ENCODE peak calls at places on chromosomes 11 and 22, in five cellular contexts. S is GM23248, L is IMR-90, A is mesenchymal stem cell, R is neuronal stem cell. J is an unnamed sample.

GRCh38 chr11:111930472-111930871 is 6.7 kb upstream of the DIXDC1 start:
- DNase-seq in A (no peak), S (no peak), L (no peak), R (no peak), J (no peak)

GRCh38 chr11:9170450-9170849 is 79.1 kb upstream of the SCUBE2 start:
- DNase-seq in S (peak), R (no peak), L (peak), A (peak), J (peak)

GRCh38 chr11:107916671-107917241 is 11.5 kb upstream of the RAB39A start:
- DNase-seq in S (peak), R (no peak), A (no peak), L (no peak), J (peak)

GRCh38 chr11:58133329-58134076 is 8.2 kb upstream of the OR9I1 start:
- DNase-seq in L (no peak), R (no peak), A (no peak), S (no peak), J (peak)

GRCh38 chr11:81494431-81494830 is 1239.2 kb downstream of the FAM181B start:
- DNase-seq in L (no peak), R (no peak), S (no peak), A (no peak), J (no peak)

GRCh38 chr11:1410366-1411291 is 20.9 kb downstream of the BRSK2 start:
- DNase-seq in S (no peak), L (no peak), A (no peak), R (peak), J (peak)

GRCh38 chr11:58916637-58917036 is 22.7 kb upstream of the GLYATL1 start:
- DNase-seq in A (no peak), L (no peak), R (no peak), S (no peak), J (no peak)

GRCh38 chr11:19394525-19395016 is 153.8 kb upstream of the E2F8 start:
- DNase-seq in R (no peak), A (no peak), L (no peak), S (no peak), J (no peak)

GRCh38 chr11:35579557-35580396 is 38.5 kb upstream of the FJX1 start:
- DNase-seq in L (peak), R (no peak), S (peak), A (peak), J (peak)

GRCh38 chr11:67648796-67649613 is 1.5 kb downstream of the ACY3 start:
- DNase-seq in S (no peak), R (no peak), A (no peak), L (no peak), J (no peak)

GRCh38 chr11:20564811-20565210 is 34.6 kb upstream of the SLC6A5 start:
- DNase-seq in S (no peak), R (no peak), L (no peak), A (no peak), J (no peak)

DNA sequence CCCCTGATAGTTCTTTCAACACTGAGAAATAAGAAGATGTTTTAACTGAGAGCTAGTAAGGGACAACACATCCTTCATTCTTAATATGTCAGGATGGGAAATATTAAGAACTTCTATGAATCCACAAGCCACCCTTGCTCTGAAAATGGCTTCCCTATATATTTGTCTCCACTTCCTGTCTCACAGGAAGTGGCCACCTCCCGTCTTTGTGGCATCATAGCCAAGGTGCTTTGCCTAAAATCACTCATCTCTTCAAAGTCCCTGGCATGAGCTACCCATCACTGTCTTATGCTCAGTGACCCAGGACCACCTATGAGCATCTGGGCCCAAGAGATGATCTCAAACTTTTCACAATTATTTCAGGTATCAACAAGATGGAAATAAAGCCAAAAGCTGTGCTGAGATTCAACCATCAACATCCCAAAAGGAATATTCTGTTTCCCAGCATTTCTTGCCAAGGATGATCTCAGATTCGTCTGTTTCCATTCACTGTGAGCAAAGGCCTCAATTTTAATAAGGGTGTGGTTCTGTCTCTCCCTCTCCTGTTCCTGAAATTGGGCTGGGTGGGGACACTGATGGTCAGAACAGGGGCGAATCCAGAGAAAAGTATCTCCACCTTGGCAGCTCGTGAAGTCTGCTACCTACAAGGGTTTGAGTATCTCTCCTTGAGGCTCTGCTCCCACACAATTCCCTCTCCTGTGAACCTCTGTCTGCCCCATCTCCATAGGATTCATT is 493.8 kb downstream of the MN1 start:
- DNase-seq in S (no peak), A (no peak), R (no peak), L (no peak), J (no peak)
- H2AFZ ChIP-seq in S (peak), A (no peak), R (no peak), L (no peak), J (no peak)

GRCh38 chr22:44677299-44678244 is 24.4 kb upstream of the PRR5 start:
- DNase-seq in A (no peak), S (no peak), L (no peak), R (no peak), J (no peak)
- H2AFZ ChIP-seq in A (no peak), S (no peak), L (peak), R (no peak), J (no peak)

DNA sequence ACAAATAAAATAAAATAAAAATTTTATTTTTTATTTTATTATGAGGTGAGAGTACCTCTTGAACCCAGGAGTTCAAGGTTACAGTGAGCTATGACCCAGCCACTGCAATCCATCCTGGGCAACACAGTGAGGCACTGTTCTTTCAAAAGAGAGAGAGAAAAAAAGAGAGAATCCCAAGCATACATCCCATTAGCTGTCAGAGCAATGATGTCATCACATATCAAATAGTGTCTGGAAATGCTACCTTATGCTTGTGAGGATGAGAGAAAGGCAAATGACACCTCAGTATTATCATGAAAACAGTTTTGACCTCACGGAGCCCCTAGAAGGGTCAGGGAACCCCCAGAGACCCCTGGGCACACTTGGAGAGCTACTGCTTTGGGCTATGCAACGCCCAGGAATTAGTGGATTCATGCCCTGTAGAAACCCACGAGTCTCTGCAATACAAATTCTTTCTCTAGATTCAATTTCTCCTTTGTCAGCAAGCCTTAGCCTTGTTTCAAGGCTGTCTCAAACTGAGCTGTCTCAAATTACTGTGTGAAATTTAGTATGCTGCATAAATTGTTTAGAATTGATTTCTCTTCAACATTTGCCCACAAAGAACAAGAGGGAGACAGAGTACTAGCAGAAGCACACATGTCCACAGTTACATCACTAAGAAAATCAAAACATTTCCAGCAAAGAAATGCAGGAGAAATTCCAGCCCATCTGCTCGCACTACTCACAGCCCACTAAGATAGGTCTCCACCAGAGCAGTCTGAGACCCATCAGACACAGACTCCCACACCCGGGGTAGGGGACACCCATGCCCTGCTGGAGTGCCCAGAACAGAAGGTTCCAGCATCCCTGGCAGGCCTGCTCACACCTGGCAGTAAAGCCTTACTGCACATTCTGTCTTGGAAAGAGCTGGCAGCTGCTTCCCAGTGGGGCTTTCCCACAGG is 18.1 kb downstream of the DGCR2 start:
- DNase-seq in L (peak), R (no peak), A (peak), S (peak), J (no peak)
- H2AFZ ChIP-seq in L (no peak), R (no peak), A (no peak), S (no peak), J (no peak)

GRCh38 chr11:12110714-12111481 is 508 bp downstream of the MICAL2 start:
- DNase-seq in S (peak), L (no peak), A (peak), R (peak), J (no peak)
- H2AFZ ChIP-seq in S (peak), L (peak), A (peak), R (peak), J (peak)

GRCh38 chr11:121250843-121251242 is 41.7 kb upstream of the SC5D start:
- DNase-seq in S (peak), L (no peak), A (no peak), R (no peak), J (peak)
- H2AFZ ChIP-seq in S (no peak), L (no peak), A (no peak), R (peak), J (no peak)

GRCh38 chr22:22196833-22197477 is 47.6 kb upstream of the VPREB1 start:
- DNase-seq in S (no peak), A (no peak), L (no peak), R (no peak), J (no peak)

GRCh38 chr22:22194931-22195264 is 49.7 kb upstream of the VPREB1 start:
- DNase-seq in L (no peak), S (no peak), R (no peak), A (no peak), J (no peak)

GRCh38 chr22:22193923-22194322 is 50.7 kb upstream of the VPREB1 start:
- DNase-seq in L (no peak), R (no peak), A (no peak), S (no peak), J (no peak)

GRCh38 chr22:22196018-22196533 is 48.5 kb upstream of the VPREB1 start:
- DNase-seq in A (no peak), R (no peak), L (no peak), S (no peak), J (no peak)

DNA sequence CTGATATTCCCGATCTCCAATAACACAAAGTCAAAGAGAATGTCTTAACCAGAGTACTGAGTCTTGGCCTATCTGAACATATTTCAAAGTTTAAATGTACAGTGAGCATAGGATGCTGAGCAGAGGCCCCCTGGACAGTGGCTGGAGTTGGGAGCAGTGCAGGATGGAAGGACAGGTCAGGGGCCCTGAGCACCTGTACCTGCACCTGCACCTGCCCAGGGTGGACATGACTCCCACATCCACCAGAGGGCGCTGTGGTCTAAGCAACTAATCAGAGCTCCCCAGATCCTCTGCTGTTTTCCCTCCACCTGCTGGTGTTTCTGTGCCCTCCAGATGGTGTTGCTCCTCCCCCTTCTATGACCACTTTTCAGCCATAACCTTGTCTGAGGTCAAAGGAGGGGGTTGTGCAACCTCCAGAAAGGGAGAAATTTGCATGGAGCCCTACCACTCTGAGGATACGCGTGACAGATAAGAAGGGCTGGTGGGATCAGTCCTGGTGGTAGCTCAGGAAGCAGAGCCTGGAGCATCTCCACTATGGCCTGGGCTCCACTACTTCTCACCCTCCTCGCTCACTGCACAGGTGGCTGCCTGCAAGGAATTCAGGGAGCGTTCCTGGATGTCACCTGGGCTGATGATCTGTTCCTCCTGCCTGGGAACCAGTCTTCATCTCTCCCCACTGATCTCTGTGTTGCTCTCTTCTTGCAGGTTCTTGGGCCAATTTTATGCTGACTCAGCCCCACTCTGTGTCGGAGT is 49.1 kb upstream of the VPREB1 start:
- DNase-seq in L (peak), S (peak), R (peak), A (peak), J (peak)
- H2AFZ ChIP-seq in L (no peak), S (no peak), R (peak), A (no peak), J (no peak)

DNA sequence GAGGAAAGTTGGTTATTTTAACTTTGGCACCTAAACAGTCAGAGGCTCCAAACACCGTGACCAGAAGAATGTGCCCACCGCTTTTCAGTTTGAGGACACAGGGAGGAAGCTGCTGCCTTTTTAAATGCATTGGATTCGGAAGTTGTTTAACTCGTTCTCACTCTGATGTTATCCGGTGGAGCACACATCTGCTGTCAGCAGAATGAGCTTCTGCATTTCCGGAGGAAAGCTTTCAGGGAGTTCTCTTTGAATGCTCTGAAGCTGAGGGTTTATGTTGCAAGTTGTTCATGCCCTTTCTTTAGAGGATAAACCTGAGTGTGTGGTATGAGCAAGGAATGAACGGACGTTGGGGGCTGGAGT is 64.1 kb downstream of the PPFIBP2 start:
- DNase-seq in L (peak), R (no peak), A (peak), S (peak), J (peak)
- H2AFZ ChIP-seq in L (peak), R (peak), A (no peak), S (peak), J (peak)

GRCh38 chr11:47247502-47247901 is 1.1 kb downstream of the ACP2 start:
- DNase-seq in S (no peak), A (no peak), R (no peak), L (no peak), J (no peak)

GRCh38 chr11:47245586-47246357 is 2.8 kb downstream of the ACP2 start:
- DNase-seq in S (no peak), L (no peak), R (no peak), A (no peak), J (no peak)

GRCh38 chr11:47248664-47249377 is at the start of gene ACP2:
- DNase-seq in L (peak), S (peak), A (peak), R (peak), J (peak)

GRCh38 chr11:47249378-47249715 is 733 bp upstream of the ACP2 start:
- DNase-seq in L (no peak), R (no peak), A (no peak), S (no peak), J (no peak)

GRCh38 chr11:47248304-47248663 is 330 bp downstream of the ACP2 start:
- DNase-seq in S (peak), L (peak), A (peak), R (peak), J (no peak)
- H2AFZ ChIP-seq in S (peak), L (peak), A (peak), R (peak), J (peak)

DNA sequence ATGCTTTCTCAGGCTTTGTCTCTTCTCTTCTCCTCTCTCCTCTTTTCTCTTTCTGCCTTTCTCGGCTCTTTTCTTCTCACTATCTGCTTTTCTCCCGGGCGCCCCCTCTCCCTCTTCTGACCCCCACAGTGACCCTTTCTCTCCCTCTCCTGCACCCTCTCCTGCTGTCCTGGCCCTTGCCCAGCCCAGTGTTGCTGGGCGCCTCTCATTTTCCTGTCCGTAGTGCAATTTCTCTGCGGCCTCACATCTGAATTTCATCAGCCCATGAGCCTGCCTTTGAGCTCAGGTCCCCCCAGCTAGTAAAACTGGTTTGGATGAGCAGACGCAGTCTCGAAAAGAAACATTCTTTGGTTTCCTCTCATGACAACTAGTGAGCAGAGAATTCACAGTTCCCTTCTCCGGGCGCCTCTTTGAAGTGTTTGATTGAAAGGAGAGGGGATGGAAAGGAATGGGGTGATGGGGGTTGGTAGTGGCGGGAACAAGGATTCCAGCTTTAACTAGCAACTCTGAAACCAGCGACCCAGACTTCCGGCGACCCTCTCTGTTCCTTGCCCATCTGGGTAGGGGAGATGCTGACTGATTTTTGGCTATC is 126.0 kb upstream of the CADM1 start:
- DNase-seq in A (no peak), S (no peak), R (no peak), L (no peak), J (peak)
- H2AFZ ChIP-seq in A (no peak), S (no peak), R (peak), L (no peak), J (no peak)

GRCh38 chr11:127620660-127621059 is 620.1 kb upstream of the KIRREL3 start:
- DNase-seq in L (peak), A (peak), S (peak), R (no peak), J (no peak)
- H2AFZ ChIP-seq in L (no peak), A (no peak), S (no peak), R (no peak), J (no peak)

J was measured in hepatocyte.